ENCODE peak calls at places on chromosomes 5 and 9, in four cellular contexts. L, W, K and J are unnamed samples.
A peak's percentile ranks its signal among the peaks of the same experiment; 100 is the strongest.

GRCh38 chr9:272251-273213 is 57.9 kb downstream of the DOCK8 start:
- DNase-seq in W (no peak), K (no peak), L (no peak), J (no peak)

GRCh38 chr5:10366310-10367297 is 13.1 kb downstream of the MARCHF6 start:
- DNase-seq in W (no peak), K (no peak), L (no peak), J (no peak)

GRCh38 chr5:88674262-88675158 is 208.5 kb downstream of the MEF2C start:
- DNase-seq in K (no peak), L (no peak), W (no peak), J (no peak)

GRCh38 chr5:137446611-137447010 is 52.5 kb downstream of the SPOCK1 start:
- DNase-seq in K (no peak), L (no peak), W (no peak), J (no peak)

GRCh38 chr5:96614110-96614691 is 48.0 kb upstream of the CAST start:
- DNase-seq in L (no peak), K (peak; percentile 49), W (peak; percentile 94), J (no peak)

GRCh38 chr9:114558027-114558675 is 29.4 kb upstream of the ATP6V1G1 start:
- DNase-seq in W (no peak), L (no peak), K (no peak), J (no peak)

GRCh38 chr5:7157083-7157482 is 238.9 kb upstream of the ADCY2 start:
- DNase-seq in L (no peak), K (no peak), W (no peak), J (no peak)

GRCh38 chr5:109567374-109568044 is 122.2 kb upstream of the MAN2A1 start:
- DNase-seq in W (no peak), K (no peak), L (no peak), J (no peak)

GRCh38 chr9:70639853-70640814 is 225.7 kb upstream of the KLF9 start:
- DNase-seq in W (peak; percentile 55), K (peak; percentile 19), L (no peak), J (no peak)

GRCh38 chr9:4746278-4746677 is 5.3 kb upstream of the AK3 start:
- DNase-seq in L (no peak), K (no peak), W (no peak), J (no peak)

GRCh38 chr5:12294151-12294550 is 389.9 kb upstream of the CTNND2 start:
- DNase-seq in L (no peak), W (no peak), K (no peak), J (no peak)

GRCh38 chr5:97071101-97071500 is 71.3 kb downstream of the LIX1 start:
- DNase-seq in W (peak; percentile 66), L (no peak), K (no peak), J (no peak)

GRCh38 chr5:41009228-41009627 is 61.9 kb downstream of the MROH2B start:
- DNase-seq in K (no peak), L (no peak), W (no peak), J (no peak)

GRCh38 chr9:89426389-89426961 is 71.4 kb downstream of the SEMA4D start:
- DNase-seq in K (no peak), W (no peak), L (no peak), J (peak; percentile 37)

GRCh38 chr9:114487607-114488300 is 17.5 kb downstream of the WHRN start:
- DNase-seq in W (peak; percentile 62), L (no peak), K (peak; percentile 71), J (no peak)

GRCh38 chr9:92966518-92966800 is 19.1 kb downstream of the FGD3 start:
- DNase-seq in K (no peak), L (no peak), W (no peak), J (no peak)

GRCh38 chr5:38692346-38692745 is 135.9 kb upstream of the LIFR start:
- DNase-seq in W (no peak), K (no peak), L (no peak), J (no peak)

GRCh38 chr5:7320641-7321170 is 75.2 kb upstream of the ADCY2 start:
- DNase-seq in W (peak; percentile 44), L (no peak), K (no peak), J (no peak)

GRCh38 chr9:114246558-114246957 is 76.3 kb upstream of the ORM1 start:
- DNase-seq in K (no peak), L (no peak), W (peak; percentile 59), J (no peak)

GRCh38 chr9:27308691-27309390 is 11.9 kb upstream of the EQTN start:
- DNase-seq in K (no peak), L (no peak), W (no peak), J (no peak)

GRCh38 chr5:35651002-35651756 is 33.5 kb downstream of the SPEF2 start:
- DNase-seq in W (peak; percentile 11), K (peak; percentile 25), L (no peak), J (no peak)

GRCh38 chr5:14293279-14293678 is 150.1 kb downstream of the TRIO start:
- DNase-seq in K (no peak), W (no peak), L (peak; percentile 29), J (no peak)

GRCh38 chr5:147359551-147359950 is 124.7 kb downstream of the STK32A start:
- DNase-seq in K (no peak), L (no peak), W (no peak), J (no peak)

GRCh38 chr9:2874001-2874750 is 30.3 kb upstream of the PUM3 start:
- DNase-seq in W (peak; percentile 9), K (no peak), L (no peak), J (no peak)

GRCh38 chr5:3225201-3225960 is 370.3 kb upstream of the IRX1 start:
- DNase-seq in W (no peak), L (no peak), K (no peak), J (no peak)

GRCh38 chr5:181173027-181173419 is 25.6 kb downstream of the OR2V2 start:
- DNase-seq in W (no peak), K (no peak), L (no peak), J (no peak)
- TF ChIP-seq CTCF in W (no peak), K (peak; percentile 38), L (no peak), J (peak; percentile 57)

DNA sequence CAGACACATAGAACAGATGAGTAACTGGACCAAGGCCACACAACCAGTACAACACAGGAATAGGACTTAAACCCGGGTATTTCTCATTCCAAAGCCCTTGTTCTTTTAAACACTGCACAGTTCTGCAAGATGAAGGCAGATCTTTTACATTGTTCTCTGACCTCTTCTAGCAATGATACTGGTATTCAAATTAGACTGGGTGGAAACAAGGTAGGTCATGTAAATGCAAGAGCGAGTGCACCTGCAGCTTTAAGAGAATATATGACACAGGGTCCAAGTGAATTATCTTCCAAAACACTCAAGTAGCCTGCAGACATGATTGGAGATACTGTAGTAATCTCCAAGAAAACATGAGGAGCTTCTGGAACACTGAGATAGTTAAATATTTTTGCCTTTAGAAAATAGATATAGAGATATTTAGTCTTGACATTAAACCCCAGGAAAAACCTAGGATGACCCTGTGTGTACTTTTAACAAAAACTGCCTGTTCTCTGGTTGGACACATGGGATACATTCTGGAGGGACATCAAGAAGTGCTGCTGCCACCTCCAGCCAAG is 130.6 kb upstream of the EPB41L4A start:
- DNase-seq in L (no peak), K (no peak), W (no peak), J (no peak)
- TF ChIP-seq CTCF in L (no peak), K (no peak), W (no peak), J (no peak)

DNA sequence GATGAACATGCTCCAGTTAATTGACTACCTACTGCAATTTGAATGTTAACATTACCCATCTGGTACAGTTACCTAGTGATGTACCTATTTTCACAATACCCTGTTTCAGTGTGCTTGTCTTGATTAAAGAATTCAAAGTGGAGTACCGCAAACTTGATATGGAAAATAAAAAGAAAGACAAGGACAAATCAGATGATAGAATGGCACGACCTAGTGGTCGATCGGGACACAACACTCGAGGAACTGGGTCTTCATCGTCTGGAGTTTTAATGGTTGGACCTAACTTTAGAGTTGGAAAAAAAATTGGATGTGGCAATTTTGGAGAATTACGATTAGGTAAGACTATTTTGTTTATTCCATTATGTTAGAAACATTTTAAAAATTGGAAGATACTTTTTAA is 33.5 kb downstream of the CSNK1G3 start:
- DNase-seq in W (no peak), K (no peak), L (no peak), J (no peak)
- TF ChIP-seq CTCF in W (peak; percentile 18), K (peak; percentile 58), L (peak; percentile 45), J (peak; percentile 75)

GRCh38 chr5:77767301-77767700 is 8.8 kb downstream of the TBCA start:
- DNase-seq in W (no peak), K (no peak), L (no peak), J (no peak)
- TF ChIP-seq CTCF in W (no peak), K (no peak), L (no peak), J (no peak)

GRCh38 chr5:17665836-17666235 is 31.6 kb downstream of the TAF11L14 start:
- DNase-seq in W (no peak), K (no peak), L (no peak), J (no peak)

GRCh38 chr5:17666726-17667235 is 32.5 kb downstream of the TAF11L14 start:
- DNase-seq in W (no peak), K (no peak), L (no peak), J (no peak)

GRCh38 chr5:17670353-17670752 is 36.1 kb downstream of the TAF11L14 start:
- DNase-seq in L (peak; percentile 9), W (no peak), K (no peak), J (no peak)
- TF ChIP-seq CTCF in L (no peak), W (no peak), K (no peak), J (no peak)

GRCh38 chr9:131179561-131180219 is 54.3 kb downstream of the NUP214 start:
- DNase-seq in W (peak; percentile 85), L (no peak), K (no peak), J (no peak)
- TF ChIP-seq CTCF in W (no peak), L (no peak), K (no peak), J (no peak)

DNA sequence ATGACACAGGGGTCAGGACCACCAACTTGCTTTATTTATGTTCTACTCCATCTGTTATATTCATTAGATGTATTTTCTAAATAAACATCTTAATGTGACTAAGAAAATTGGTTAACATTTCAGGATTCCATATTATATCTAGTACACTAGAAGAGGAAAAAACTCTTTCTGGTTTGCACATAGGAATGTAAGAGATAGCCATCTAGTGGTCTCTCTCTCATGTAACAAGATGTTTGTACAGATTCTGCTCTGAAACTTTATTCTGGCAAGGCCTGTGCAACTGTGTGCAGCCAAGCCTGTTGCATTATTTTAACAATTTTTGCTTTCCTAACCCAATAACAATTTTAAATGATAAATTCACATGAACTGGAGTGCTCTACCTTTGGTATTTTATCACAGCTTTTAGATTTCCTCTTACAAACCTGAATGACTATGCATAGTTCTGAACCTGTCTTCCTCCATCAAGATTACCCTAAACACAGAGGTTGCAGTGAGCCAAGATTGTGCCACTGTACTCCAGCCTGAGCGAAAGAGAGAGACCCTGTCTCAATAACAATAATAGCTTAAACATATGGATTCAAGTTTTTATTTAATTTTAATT is 148.1 kb downstream of the GIN1 start:
- DNase-seq in L (no peak), W (peak; percentile 37), K (no peak), J (no peak)
- TF ChIP-seq CTCF in L (peak; percentile 50), W (peak; percentile 59), K (peak; percentile 59), J (peak; percentile 86)